ENCODE peak calls at places on chromosomes 5 and 9, in six cellular contexts. One of them, this sample, is unnamed.

GRCh38 chr5:58044166-58044565 is 415.7 kb downstream of the PLK2 start:
- DNase-seq in stomach: no peak
- DNase-seq in kidney: no peak
- DNase-seq in PC-3: no peak
- DNase-seq in heart right ventricle: no peak
- DNase-seq in cardiac muscle cell: no peak
- DNase-seq in this sample: no peak

GRCh38 chr9:2761424-2761823 is 44.1 kb downstream of the KCNV2 start:
- DNase-seq in stomach: no peak
- DNase-seq in kidney: no peak
- DNase-seq in PC-3: no peak
- DNase-seq in heart right ventricle: no peak
- DNase-seq in cardiac muscle cell: no peak
- DNase-seq in this sample: no peak

GRCh38 chr9:70494221-70494620 is 79.8 kb upstream of the KLF9 start:
- DNase-seq in stomach: no peak
- DNase-seq in kidney: no peak
- DNase-seq in PC-3: no peak
- DNase-seq in heart right ventricle: no peak
- DNase-seq in cardiac muscle cell: no peak
- DNase-seq in this sample: no peak

GRCh38 chr9:99907208-99907532 is 716 bp downstream of the STX17 start:
- DNase-seq in stomach: no peak
- DNase-seq in kidney: no peak
- DNase-seq in PC-3: no peak
- DNase-seq in heart right ventricle: no peak
- DNase-seq in cardiac muscle cell: no peak
- DNase-seq in this sample: no peak

GRCh38 chr5:58499951-58500350 is 8.7 kb downstream of the GAPT start:
- DNase-seq in stomach: peak; percentile 36
- DNase-seq in kidney: no peak
- DNase-seq in PC-3: peak; percentile 3
- DNase-seq in heart right ventricle: no peak
- DNase-seq in cardiac muscle cell: no peak
- DNase-seq in this sample: no peak

GRCh38 chr9:99176527-99177013 is 45.2 kb downstream of the ALG2 start:
- DNase-seq in stomach: no peak
- DNase-seq in kidney: no peak
- DNase-seq in PC-3: no peak
- DNase-seq in heart right ventricle: no peak
- DNase-seq in cardiac muscle cell: no peak
- DNase-seq in this sample: no peak

GRCh38 chr5:169009171-169009570 is 291.8 kb downstream of the SLIT3 start:
- DNase-seq in stomach: no peak
- DNase-seq in kidney: no peak
- DNase-seq in PC-3: peak; percentile 61
- DNase-seq in heart right ventricle: no peak
- DNase-seq in cardiac muscle cell: no peak
- DNase-seq in this sample: no peak

GRCh38 chr9:136297016-136297691 is 6.7 kb downstream of the CCDC187 start:
- DNase-seq in stomach: peak; percentile 89
- DNase-seq in kidney: peak; percentile 78
- DNase-seq in PC-3: peak; percentile 16
- DNase-seq in heart right ventricle: peak; percentile 4
- DNase-seq in cardiac muscle cell: no peak
- DNase-seq in this sample: peak; percentile 68

GRCh38 chr5:12360218-12360617 is 456.0 kb upstream of the CTNND2 start:
- DNase-seq in stomach: no peak
- DNase-seq in kidney: no peak
- DNase-seq in PC-3: no peak
- DNase-seq in heart right ventricle: no peak
- DNase-seq in cardiac muscle cell: no peak
- DNase-seq in this sample: no peak
- H3K4me1 ChIP-seq in stomach: no peaks in the 10 kb centered on the region
- H3K4me1 ChIP-seq in kidney: no peaks in the 10 kb centered on the region
- H3K4me1 ChIP-seq in PC-3: peaks cover 21% of the 10 kb centered on the region
- H3K4me1 ChIP-seq in heart right ventricle: no peaks in the 10 kb centered on the region
- H3K4me1 ChIP-seq in cardiac muscle cell: no peaks in the 10 kb centered on the region
- H3K4me1 ChIP-seq in this sample: no peaks in the 10 kb centered on the region

GRCh38 chr5:137199966-137200365 is 299.2 kb downstream of the SPOCK1 start:
- DNase-seq in stomach: no peak
- DNase-seq in kidney: no peak
- DNase-seq in PC-3: peak; percentile 44
- DNase-seq in heart right ventricle: no peak
- DNase-seq in cardiac muscle cell: peak; percentile 17
- DNase-seq in this sample: no peak

GRCh38 chr5:137199201-137199600 is 299.9 kb downstream of the SPOCK1 start:
- DNase-seq in stomach: no peak
- DNase-seq in kidney: no peak
- DNase-seq in PC-3: no peak
- DNase-seq in heart right ventricle: no peak
- DNase-seq in cardiac muscle cell: no peak
- DNase-seq in this sample: no peak

GRCh38 chr5:137200906-137201305 is 298.2 kb downstream of the SPOCK1 start:
- DNase-seq in stomach: no peak
- DNase-seq in kidney: no peak
- DNase-seq in PC-3: no peak
- DNase-seq in heart right ventricle: no peak
- DNase-seq in cardiac muscle cell: no peak
- DNase-seq in this sample: no peak

GRCh38 chr5:137203011-137203632 is 296.0 kb downstream of the SPOCK1 start:
- DNase-seq in stomach: no peak
- DNase-seq in kidney: no peak
- DNase-seq in PC-3: no peak
- DNase-seq in heart right ventricle: no peak
- DNase-seq in cardiac muscle cell: no peak
- DNase-seq in this sample: no peak

GRCh38 chr5:137201876-137202275 is 297.2 kb downstream of the SPOCK1 start:
- DNase-seq in stomach: no peak
- DNase-seq in kidney: no peak
- DNase-seq in PC-3: peak; percentile 8
- DNase-seq in heart right ventricle: no peak
- DNase-seq in cardiac muscle cell: peak; percentile 75
- DNase-seq in this sample: no peak
- H3K27ac ChIP-seq in stomach: no peak overlapping the region
- H3K27ac ChIP-seq in kidney: no peak overlapping the region
- H3K27ac ChIP-seq in PC-3: no peak overlapping the region
- H3K27ac ChIP-seq in heart right ventricle: no peak overlapping the region
- H3K27ac ChIP-seq in cardiac muscle cell: no peak overlapping the region
- H3K27ac ChIP-seq in this sample: no peak overlapping the region

GRCh38 chr9:7481570-7481969 is 318.0 kb downstream of the DMAC1 start:
- DNase-seq in stomach: no peak
- DNase-seq in kidney: no peak
- DNase-seq in PC-3: no peak
- DNase-seq in heart right ventricle: no peak
- DNase-seq in cardiac muscle cell: no peak
- DNase-seq in this sample: no peak

DNA sequence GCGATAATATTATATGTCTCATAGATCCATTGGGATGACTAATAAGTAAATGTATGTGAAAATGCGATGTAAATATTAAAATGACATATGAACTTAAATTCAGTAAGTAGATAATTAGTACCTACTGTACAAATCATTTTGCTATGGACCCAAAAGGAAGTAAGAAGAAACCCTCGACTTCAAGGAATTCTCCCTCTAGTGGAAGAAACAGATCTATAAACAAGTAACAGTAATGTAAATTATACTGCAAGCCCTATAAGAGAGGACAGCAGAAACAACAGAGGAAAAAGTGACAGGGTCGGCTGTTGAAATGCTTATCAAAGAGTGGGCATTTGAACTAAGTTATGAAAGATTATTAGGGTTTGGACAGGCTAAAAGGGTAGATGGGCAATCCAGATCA is 320.3 kb downstream of the DMAC1 start:
- DNase-seq in stomach: no peak
- DNase-seq in kidney: no peak
- DNase-seq in PC-3: peak; percentile 1
- DNase-seq in heart right ventricle: no peak
- DNase-seq in cardiac muscle cell: peak; percentile 1
- DNase-seq in this sample: no peak
- TF ChIP-seq CTCF in stomach: no peak
- TF ChIP-seq CTCF in kidney: no peak
- TF ChIP-seq CTCF in PC-3: no peak
- TF ChIP-seq CTCF in heart right ventricle: no peak
- TF ChIP-seq CTCF in cardiac muscle cell: peak; percentile 9
- TF ChIP-seq CTCF in this sample: no peak

GRCh38 chr5:141477815-141478214 is 2.0 kb downstream of the PCDHGC3 start:
- DNase-seq in stomach: no peak
- DNase-seq in kidney: no peak
- DNase-seq in PC-3: no peak
- DNase-seq in heart right ventricle: no peak
- DNase-seq in cardiac muscle cell: no peak
- DNase-seq in this sample: no peak
- H3K4me1 ChIP-seq in stomach: peaks cover 65% of the 10 kb centered on the region
- H3K4me1 ChIP-seq in kidney: peaks cover 4% of the 10 kb centered on the region
- H3K4me1 ChIP-seq in PC-3: no peaks in the 10 kb centered on the region
- H3K4me1 ChIP-seq in heart right ventricle: peaks cover 49% of the 10 kb centered on the region
- H3K4me1 ChIP-seq in cardiac muscle cell: no peaks in the 10 kb centered on the region
- H3K4me1 ChIP-seq in this sample: peaks cover 44% of the 10 kb centered on the region

DNA sequence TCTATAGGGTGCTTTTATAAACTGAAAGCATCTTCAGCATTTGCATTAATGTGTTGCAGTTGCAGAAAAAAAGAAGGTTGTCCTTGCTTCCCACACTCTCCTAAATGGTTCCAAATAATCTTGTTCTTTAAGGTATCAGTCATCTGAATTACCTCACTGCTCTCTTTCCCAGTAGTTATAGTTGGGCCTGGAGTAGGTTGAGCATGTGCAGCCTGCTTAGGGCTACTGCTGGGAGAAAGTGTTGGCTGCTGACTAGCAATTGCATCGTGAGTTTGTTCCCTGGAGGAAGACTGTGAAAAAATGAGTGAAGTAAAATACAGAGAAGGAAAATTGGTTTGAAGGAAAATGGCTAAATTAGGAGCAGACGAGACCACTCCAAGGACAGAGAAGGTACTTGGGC is 74.5 kb downstream of the PRR16 start:
- DNase-seq in stomach: no peak
- DNase-seq in kidney: no peak
- DNase-seq in PC-3: peak; percentile 11
- DNase-seq in heart right ventricle: no peak
- DNase-seq in cardiac muscle cell: peak; percentile 10
- DNase-seq in this sample: no peak
- H3K27ac ChIP-seq in stomach: no peak overlapping the region
- H3K27ac ChIP-seq in kidney: no peak overlapping the region
- H3K27ac ChIP-seq in PC-3: peak overlapping the region; percentile 79
- H3K27ac ChIP-seq in heart right ventricle: no peak overlapping the region
- H3K27ac ChIP-seq in cardiac muscle cell: no peak overlapping the region
- H3K27ac ChIP-seq in this sample: no peak overlapping the region

GRCh38 chr5:181088289-181088688 is 42.7 kb downstream of the OR2V1 start:
- DNase-seq in stomach: no peak
- DNase-seq in kidney: no peak
- DNase-seq in PC-3: peak; percentile 33
- DNase-seq in heart right ventricle: no peak
- DNase-seq in cardiac muscle cell: no peak
- DNase-seq in this sample: no peak
- TF ChIP-seq CTCF in stomach: no peak
- TF ChIP-seq CTCF in kidney: no peak
- TF ChIP-seq CTCF in PC-3: peak; percentile 66
- TF ChIP-seq CTCF in heart right ventricle: peak; percentile 30
- TF ChIP-seq CTCF in cardiac muscle cell: peak; percentile 25
- TF ChIP-seq CTCF in this sample: peak; percentile 23

DNA sequence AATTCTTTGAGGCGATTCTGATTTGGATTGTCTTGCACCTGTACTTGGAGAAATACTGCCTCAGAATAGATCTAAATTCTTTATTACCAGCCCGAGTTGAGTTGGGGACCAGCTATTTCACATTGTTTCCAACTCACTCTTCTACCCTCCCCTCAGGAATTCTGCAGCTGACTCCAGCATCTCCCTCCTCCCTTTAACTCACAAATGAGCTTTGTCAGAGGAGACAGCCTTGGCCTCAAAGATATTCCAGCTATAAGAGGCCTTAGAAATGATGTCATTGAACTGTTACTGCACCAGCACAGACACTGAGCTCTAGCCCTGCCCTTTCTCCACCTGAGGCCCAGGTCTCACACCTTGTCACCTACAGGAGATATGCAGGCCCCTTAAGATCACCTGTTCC is 78.3 kb upstream of the ATP10B start:
- DNase-seq in stomach: no peak
- DNase-seq in kidney: no peak
- DNase-seq in PC-3: no peak
- DNase-seq in heart right ventricle: no peak
- DNase-seq in cardiac muscle cell: no peak
- DNase-seq in this sample: no peak
- H3K4me1 ChIP-seq in stomach: peaks cover 36% of the 10 kb centered on the region
- H3K4me1 ChIP-seq in kidney: peaks cover 5% of the 10 kb centered on the region
- H3K4me1 ChIP-seq in PC-3: no peaks in the 10 kb centered on the region
- H3K4me1 ChIP-seq in heart right ventricle: no peaks in the 10 kb centered on the region
- H3K4me1 ChIP-seq in cardiac muscle cell: no peaks in the 10 kb centered on the region
- H3K4me1 ChIP-seq in this sample: peaks cover 22% of the 10 kb centered on the region

GRCh38 chr5:134098690-134099089 is 15.8 kb upstream of the TCF7 start:
- DNase-seq in stomach: no peak
- DNase-seq in kidney: peak; percentile 56
- DNase-seq in PC-3: no peak
- DNase-seq in heart right ventricle: no peak
- DNase-seq in cardiac muscle cell: no peak
- DNase-seq in this sample: no peak
- H3K27ac ChIP-seq in stomach: peak overlapping the region; percentile 14
- H3K27ac ChIP-seq in kidney: no peak overlapping the region
- H3K27ac ChIP-seq in PC-3: no peak overlapping the region
- H3K27ac ChIP-seq in heart right ventricle: no peak overlapping the region
- H3K27ac ChIP-seq in cardiac muscle cell: no peak overlapping the region
- H3K27ac ChIP-seq in this sample: no peak overlapping the region

This sample was measured in lower lobe of right lung.